ENCODE peak calls at places on chromosomes 7 and 10, in six cellular contexts. One of them, this sample, is unnamed.
A peak's percentile ranks its signal among the peaks of the same experiment; 100 is the strongest.

GRCh38 chr10:31149835-31150512 is 118.3 kb upstream of the ZNF438 start:
- DNase-seq in IMR-90: no peak
- DNase-seq in heart left ventricle: no peak
- DNase-seq in tibial artery: no peak
- DNase-seq in spleen: no peak
- DNase-seq in psoas muscle: no peak
- DNase-seq in this sample: no peak

GRCh38 chr7:29119538-29119937 is 26.8 kb downstream of the CPVL start:
- DNase-seq in IMR-90: no peak
- DNase-seq in heart left ventricle: no peak
- DNase-seq in tibial artery: no peak
- DNase-seq in spleen: no peak
- DNase-seq in psoas muscle: no peak
- DNase-seq in this sample: no peak

GRCh38 chr7:101953248-101953819 is 135.9 kb downstream of the CUX1 start:
- DNase-seq in IMR-90: peak; percentile 92
- DNase-seq in heart left ventricle: peak; percentile 76
- DNase-seq in tibial artery: no peak
- DNase-seq in spleen: no peak
- DNase-seq in psoas muscle: peak; percentile 57
- DNase-seq in this sample: peak; percentile 80

GRCh38 chr7:32228601-32229000 is 158.4 kb upstream of the PDE1C start:
- DNase-seq in IMR-90: no peak
- DNase-seq in heart left ventricle: no peak
- DNase-seq in tibial artery: no peak
- DNase-seq in spleen: no peak
- DNase-seq in psoas muscle: no peak
- DNase-seq in this sample: no peak

GRCh38 chr7:22647451-22648257 is 79.3 kb upstream of the IL6 start:
- DNase-seq in IMR-90: peak; percentile 98
- DNase-seq in heart left ventricle: no peak
- DNase-seq in tibial artery: no peak
- DNase-seq in spleen: no peak
- DNase-seq in psoas muscle: no peak
- DNase-seq in this sample: no peak

GRCh38 chr10:79165068-79165467 is 96.3 kb downstream of the ZMIZ1 start:
- DNase-seq in IMR-90: no peak
- DNase-seq in heart left ventricle: no peak
- DNase-seq in tibial artery: no peak
- DNase-seq in spleen: no peak
- DNase-seq in psoas muscle: no peak
- DNase-seq in this sample: no peak

GRCh38 chr7:7703427-7703826 is 15.0 kb downstream of the RPA3 start:
- DNase-seq in IMR-90: no peak
- DNase-seq in heart left ventricle: no peak
- DNase-seq in tibial artery: no peak
- DNase-seq in spleen: no peak
- DNase-seq in psoas muscle: no peak
- DNase-seq in this sample: no peak

GRCh38 chr7:147022056-147022455 is 905.5 kb downstream of the CNTNAP2 start:
- DNase-seq in IMR-90: no peak
- DNase-seq in heart left ventricle: no peak
- DNase-seq in tibial artery: no peak
- DNase-seq in spleen: no peak
- DNase-seq in psoas muscle: no peak
- DNase-seq in this sample: no peak

GRCh38 chr10:103745264-103746247 is 109.8 kb downstream of the SH3PXD2A start:
- DNase-seq in IMR-90: peak; percentile 44
- DNase-seq in heart left ventricle: peak; percentile 74
- DNase-seq in tibial artery: no peak
- DNase-seq in spleen: no peak
- DNase-seq in psoas muscle: peak; percentile 23
- DNase-seq in this sample: no peak

GRCh38 chr7:101984141-101984879 is 166.9 kb downstream of the CUX1 start:
- DNase-seq in IMR-90: no peak
- DNase-seq in heart left ventricle: no peak
- DNase-seq in tibial artery: no peak
- DNase-seq in spleen: no peak
- DNase-seq in psoas muscle: no peak
- DNase-seq in this sample: no peak

GRCh38 chr10:74598891-74599566 is 227.4 kb upstream of the KAT6B start:
- DNase-seq in IMR-90: peak; percentile 47
- DNase-seq in heart left ventricle: no peak
- DNase-seq in tibial artery: no peak
- DNase-seq in spleen: no peak
- DNase-seq in psoas muscle: no peak
- DNase-seq in this sample: no peak

GRCh38 chr10:63573068-63573697 is 52.0 kb downstream of the REEP3 start:
- DNase-seq in IMR-90: peak; percentile 87
- DNase-seq in heart left ventricle: no peak
- DNase-seq in tibial artery: no peak
- DNase-seq in spleen: no peak
- DNase-seq in psoas muscle: no peak
- DNase-seq in this sample: no peak

GRCh38 chr7:71286336-71286735 is 154.4 kb downstream of the GALNT17 start:
- DNase-seq in IMR-90: no peak
- DNase-seq in heart left ventricle: peak; percentile 64
- DNase-seq in tibial artery: peak; percentile 79
- DNase-seq in spleen: no peak
- DNase-seq in psoas muscle: no peak
- DNase-seq in this sample: no peak

GRCh38 chr10:71770789-71771188 is 2.5 kb downstream of the VSIR start:
- DNase-seq in IMR-90: no peak
- DNase-seq in heart left ventricle: peak; percentile 54
- DNase-seq in tibial artery: peak; percentile 83
- DNase-seq in spleen: peak; percentile 86
- DNase-seq in psoas muscle: no peak
- DNase-seq in this sample: no peak

GRCh38 chr10:126216221-126216701 is 172.0 kb downstream of the ADAM12 start:
- DNase-seq in IMR-90: peak; percentile 28
- DNase-seq in heart left ventricle: no peak
- DNase-seq in tibial artery: no peak
- DNase-seq in spleen: no peak
- DNase-seq in psoas muscle: no peak
- DNase-seq in this sample: no peak

GRCh38 chr7:82810558-82811259 is 352.0 kb downstream of the PCLO start:
- DNase-seq in IMR-90: peak; percentile 83
- DNase-seq in heart left ventricle: no peak
- DNase-seq in tibial artery: no peak
- DNase-seq in spleen: no peak
- DNase-seq in psoas muscle: no peak
- DNase-seq in this sample: no peak

GRCh38 chr7:102272075-102272916 is 14.4 kb upstream of the SH2B2 start:
- DNase-seq in IMR-90: peak; percentile 81
- DNase-seq in heart left ventricle: peak; percentile 76
- DNase-seq in tibial artery: peak; percentile 84
- DNase-seq in spleen: peak; percentile 93
- DNase-seq in psoas muscle: peak; percentile 83
- DNase-seq in this sample: peak; percentile 87

GRCh38 chr7:38034062-38034907 is 113.8 kb downstream of the EPDR1 start:
- DNase-seq in IMR-90: no peak
- DNase-seq in heart left ventricle: no peak
- DNase-seq in tibial artery: no peak
- DNase-seq in spleen: no peak
- DNase-seq in psoas muscle: no peak
- DNase-seq in this sample: no peak

GRCh38 chr10:30284860-30285594 is 64.1 kb downstream of the MTPAP start:
- DNase-seq in IMR-90: no peak
- DNase-seq in heart left ventricle: no peak
- DNase-seq in tibial artery: no peak
- DNase-seq in spleen: no peak
- DNase-seq in psoas muscle: no peak
- DNase-seq in this sample: no peak

GRCh38 chr10:75400769-75401568 is 595 bp downstream of the ZNF503 start:
- DNase-seq in IMR-90: peak; percentile 56
- DNase-seq in heart left ventricle: peak; percentile 68
- DNase-seq in tibial artery: peak; percentile 84
- DNase-seq in spleen: peak; percentile 84
- DNase-seq in psoas muscle: peak; percentile 63
- DNase-seq in this sample: peak; percentile 89

GRCh38 chr10:61978965-61979364 is 77.5 kb downstream of the ARID5B start:
- DNase-seq in IMR-90: no peak
- DNase-seq in heart left ventricle: peak; percentile 36
- DNase-seq in tibial artery: no peak
- DNase-seq in spleen: no peak
- DNase-seq in psoas muscle: peak; percentile 25
- DNase-seq in this sample: peak; percentile 60

GRCh38 chr7:140005754-140006503 is 56.8 kb downstream of the PARP12 start:
- DNase-seq in IMR-90: no peak
- DNase-seq in heart left ventricle: peak; percentile 49
- DNase-seq in tibial artery: peak; percentile 64
- DNase-seq in spleen: peak; percentile 54
- DNase-seq in psoas muscle: no peak
- DNase-seq in this sample: no peak

GRCh38 chr7:64686493-64687184 is 20.7 kb downstream of the ZNF107 start:
- DNase-seq in IMR-90: no peak
- DNase-seq in heart left ventricle: no peak
- DNase-seq in tibial artery: no peak
- DNase-seq in spleen: no peak
- DNase-seq in psoas muscle: no peak
- DNase-seq in this sample: no peak

GRCh38 chr7:20330797-20331230 is at the start of gene ITGB8:
- DNase-seq in IMR-90: no peak
- DNase-seq in heart left ventricle: peak; percentile 35
- DNase-seq in tibial artery: peak; percentile 71
- DNase-seq in spleen: peak; percentile 82
- DNase-seq in psoas muscle: peak; percentile 21
- DNase-seq in this sample: peak; percentile 79

GRCh38 chr7:145643981-145644380 is 472.6 kb upstream of the CNTNAP2 start:
- DNase-seq in IMR-90: no peak
- DNase-seq in heart left ventricle: no peak
- DNase-seq in tibial artery: no peak
- DNase-seq in spleen: no peak
- DNase-seq in psoas muscle: no peak
- DNase-seq in this sample: no peak

GRCh38 chr10:45202242-45202641 is 113.2 kb downstream of the OR13A1 start:
- DNase-seq in IMR-90: no peak
- DNase-seq in heart left ventricle: no peak
- DNase-seq in tibial artery: no peak
- DNase-seq in spleen: no peak
- DNase-seq in psoas muscle: no peak
- DNase-seq in this sample: no peak

GRCh38 chr7:33039257-33039904 is 23.2 kb downstream of the NT5C3A start:
- DNase-seq in IMR-90: no peak
- DNase-seq in heart left ventricle: no peak
- DNase-seq in tibial artery: no peak
- DNase-seq in spleen: no peak
- DNase-seq in psoas muscle: no peak
- DNase-seq in this sample: no peak

GRCh38 chr10:123472606-123473005 is 193.5 kb upstream of the GPR26 start:
- DNase-seq in IMR-90: no peak
- DNase-seq in heart left ventricle: no peak
- DNase-seq in tibial artery: no peak
- DNase-seq in spleen: no peak
- DNase-seq in psoas muscle: no peak
- DNase-seq in this sample: no peak

GRCh38 chr10:21975378-21975990 is 28.0 kb downstream of the DNAJC1 start:
- DNase-seq in IMR-90: no peak
- DNase-seq in heart left ventricle: no peak
- DNase-seq in tibial artery: no peak
- DNase-seq in spleen: no peak
- DNase-seq in psoas muscle: no peak
- DNase-seq in this sample: no peak

GRCh38 chr10:78041170-78042057 is 7.8 kb downstream of the RPS24 start:
- DNase-seq in IMR-90: no peak
- DNase-seq in heart left ventricle: no peak
- DNase-seq in tibial artery: no peak
- DNase-seq in spleen: no peak
- DNase-seq in psoas muscle: no peak
- DNase-seq in this sample: peak; percentile 36
- H3K36me3 ChIP-seq in IMR-90: peaks cover 50% of the 10 kb centered on the region
- H3K36me3 ChIP-seq in heart left ventricle: peaks cover 66% of the 10 kb centered on the region
- H3K36me3 ChIP-seq in tibial artery: peaks cover 37% of the 10 kb centered on the region
- H3K36me3 ChIP-seq in spleen: no peaks in the 10 kb centered on the region
- H3K36me3 ChIP-seq in psoas muscle: peaks cover 23% of the 10 kb centered on the region
- H3K36me3 ChIP-seq in this sample: peaks cover 18% of the 10 kb centered on the region

DNA sequence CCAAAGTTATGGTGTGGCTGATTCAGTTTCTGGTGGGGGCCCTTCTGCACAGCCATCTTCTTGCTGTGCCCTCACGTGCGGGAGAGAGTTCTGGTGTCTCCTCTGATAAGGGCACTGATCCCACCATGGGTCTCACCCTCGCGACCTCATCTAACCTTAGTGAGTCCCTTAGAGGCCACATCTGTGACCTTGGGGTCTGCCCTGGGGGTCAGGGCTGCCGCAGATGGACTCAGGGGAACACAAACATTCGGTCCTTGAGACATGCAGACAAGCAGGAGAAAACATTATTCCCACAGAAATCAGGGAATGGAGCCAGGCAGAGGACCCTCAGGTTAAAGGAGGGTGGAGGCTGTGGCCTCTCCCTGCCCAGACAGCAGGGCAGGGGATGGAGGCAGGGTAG is 177.9 kb downstream of the DNAJB6 start:
- DNase-seq in IMR-90: no peak
- DNase-seq in heart left ventricle: no peak
- DNase-seq in tibial artery: no peak
- DNase-seq in spleen: peak; percentile 59
- DNase-seq in psoas muscle: no peak
- DNase-seq in this sample: no peak
- H3K9me3 ChIP-seq in IMR-90: peaks cover 29% of the 10 kb centered on the region
- H3K9me3 ChIP-seq in heart left ventricle: peaks cover 7% of the 10 kb centered on the region
- H3K9me3 ChIP-seq in tibial artery: no peaks in the 10 kb centered on the region
- H3K9me3 ChIP-seq in spleen: no peaks in the 10 kb centered on the region
- H3K9me3 ChIP-seq in psoas muscle: no peaks in the 10 kb centered on the region
- H3K9me3 ChIP-seq in this sample: no peaks in the 10 kb centered on the region

GRCh38 chr7:100038326-100038725 is 11.2 kb upstream of the ZSCAN21 start:
- DNase-seq in IMR-90: no peak
- DNase-seq in heart left ventricle: no peak
- DNase-seq in tibial artery: no peak
- DNase-seq in spleen: no peak
- DNase-seq in psoas muscle: no peak
- DNase-seq in this sample: no peak

GRCh38 chr7:100029591-100029990 is 14.2 kb downstream of the ZKSCAN1 start:
- DNase-seq in IMR-90: no peak
- DNase-seq in heart left ventricle: no peak
- DNase-seq in tibial artery: no peak
- DNase-seq in spleen: no peak
- DNase-seq in psoas muscle: no peak
- DNase-seq in this sample: no peak

GRCh38 chr7:100033526-100033925 is 16.0 kb upstream of the ZSCAN21 start:
- DNase-seq in IMR-90: no peak
- DNase-seq in heart left ventricle: no peak
- DNase-seq in tibial artery: no peak
- DNase-seq in spleen: no peak
- DNase-seq in psoas muscle: no peak
- DNase-seq in this sample: no peak

GRCh38 chr7:100035865-100036264 is 13.7 kb upstream of the ZSCAN21 start:
- DNase-seq in IMR-90: peak; percentile 25
- DNase-seq in heart left ventricle: no peak
- DNase-seq in tibial artery: no peak
- DNase-seq in spleen: no peak
- DNase-seq in psoas muscle: no peak
- DNase-seq in this sample: no peak

GRCh38 chr7:100034871-100035510 is 14.6 kb upstream of the ZSCAN21 start:
- DNase-seq in IMR-90: peak; percentile 98
- DNase-seq in heart left ventricle: no peak
- DNase-seq in tibial artery: no peak
- DNase-seq in spleen: no peak
- DNase-seq in psoas muscle: no peak
- DNase-seq in this sample: no peak
- H3K36me3 ChIP-seq in IMR-90: peaks cover 45% of the 10 kb centered on the region
- H3K36me3 ChIP-seq in heart left ventricle: peaks cover 86% of the 10 kb centered on the region
- H3K36me3 ChIP-seq in tibial artery: peaks cover 62% of the 10 kb centered on the region
- H3K36me3 ChIP-seq in spleen: peaks cover 5% of the 10 kb centered on the region
- H3K36me3 ChIP-seq in psoas muscle: peaks cover 10% of the 10 kb centered on the region
- H3K36me3 ChIP-seq in this sample: peaks cover 19% of the 10 kb centered on the region

GRCh38 chr7:66359656-66360211 is 154.6 kb downstream of the TPST1 start:
- DNase-seq in IMR-90: no peak
- DNase-seq in heart left ventricle: no peak
- DNase-seq in tibial artery: no peak
- DNase-seq in spleen: peak; percentile 45
- DNase-seq in psoas muscle: no peak
- DNase-seq in this sample: no peak
- H3K9me3 ChIP-seq in IMR-90: no peaks in the 10 kb centered on the region
- H3K9me3 ChIP-seq in heart left ventricle: no peaks in the 10 kb centered on the region
- H3K9me3 ChIP-seq in tibial artery: no peaks in the 10 kb centered on the region
- H3K9me3 ChIP-seq in spleen: no peaks in the 10 kb centered on the region
- H3K9me3 ChIP-seq in psoas muscle: no peaks in the 10 kb centered on the region
- H3K9me3 ChIP-seq in this sample: no peaks in the 10 kb centered on the region